ENCODE peak calls at places on chromosomes 11 and 22, in nine cellular contexts. H, E, T, C, Q, K, X, Y and S are unnamed samples.

GRCh38 chr11:59187020-59187419 is 15.1 kb downstream of the DTX4 start:
- DNase-seq in H (no peak), E (no peak), T (no peak), C (no peak), Q (no peak), K (no peak), X (no peak), Y (no peak), S (no peak)

GRCh38 chr22:50270302-50271010 is at the start of gene MAPK11:
- DNase-seq in H (peak), E (peak), T (peak), C (peak), Q (peak), K (peak), X (no peak), Y (peak), S (peak)

GRCh38 chr11:87466228-87466627 is 428.5 kb downstream of the TMEM135 start:
- DNase-seq in H (no peak), E (no peak), T (no peak), C (no peak), Q (no peak), K (no peak), X (no peak), Y (peak), S (no peak)

GRCh38 chr11:106131998-106132397 is 54.5 kb downstream of the AASDHPPT start:
- DNase-seq in H (no peak), E (no peak), T (no peak), C (no peak), Q (no peak), K (no peak), X (no peak), Y (no peak), S (no peak)

GRCh38 chr11:57203359-57203758 is 21.6 kb downstream of the LRRC55 start:
- DNase-seq in H (no peak), E (no peak), T (peak), C (peak), Q (no peak), K (no peak), X (no peak), Y (peak), S (no peak)

GRCh38 chr11:74466916-74467885 is at the start of gene KCNE3:
- DNase-seq in H (no peak), E (peak), T (peak), C (peak), Q (no peak), K (no peak), X (no peak), Y (peak), S (no peak)

GRCh38 chr22:25488244-25489020 is 76.0 kb upstream of the GRK3 start:
- DNase-seq in H (peak), E (peak), T (peak), C (peak), Q (no peak), K (peak), X (peak), Y (peak), S (no peak)

GRCh38 chr11:10909141-10909883 is 51.5 kb upstream of the ZBED5 start:
- DNase-seq in H (peak), E (no peak), T (no peak), C (no peak), Q (no peak), K (no peak), X (no peak), Y (peak), S (no peak)

GRCh38 chr11:118928870-118929495 is 3.3 kb upstream of the BCL9L start:
- DNase-seq in H (peak), E (peak), T (peak), C (peak), Q (peak), K (no peak), X (peak), Y (peak), S (peak)

GRCh38 chr22:44683237-44683636 is 18.8 kb upstream of the PRR5 start:
- DNase-seq in H (no peak), E (no peak), T (no peak), C (no peak), Q (no peak), K (no peak), X (no peak), Y (no peak), S (no peak)

GRCh38 chr22:30547188-30547587 is 647 bp upstream of the SEC14L6 start:
- DNase-seq in H (no peak), E (no peak), T (no peak), C (no peak), Q (no peak), K (no peak), X (no peak), Y (no peak), S (no peak)

GRCh38 chr11:113876074-113876797 is 864 bp upstream of the USP28 start:
- DNase-seq in H (no peak), E (no peak), T (no peak), C (peak), Q (no peak), K (no peak), X (no peak), Y (no peak), S (no peak)

GRCh38 chr11:93487032-93487483 is 56.1 kb downstream of the SMCO4 start:
- DNase-seq in H (no peak), E (no peak), T (no peak), C (no peak), Q (no peak), K (no peak), X (peak), Y (no peak), S (no peak)

GRCh38 chr22:49897015-49897684 is 21.1 kb downstream of the ALG12 start:
- DNase-seq in H (no peak), E (no peak), T (no peak), C (no peak), Q (no peak), K (no peak), X (no peak), Y (no peak), S (no peak)

GRCh38 chr22:20494978-20495860 is at the start of gene KLHL22:
- DNase-seq in H (no peak), E (peak), T (no peak), C (peak), Q (peak), K (no peak), X (peak), Y (peak), S (peak)

GRCh38 chr22:46652930-46653331 is 32.7 kb downstream of the GRAMD4 start:
- DNase-seq in H (no peak), E (no peak), T (peak), C (no peak), Q (no peak), K (no peak), X (peak), Y (no peak), S (no peak)

GRCh38 chr11:108985611-108986279 is 320.9 kb downstream of the DDX10 start:
- DNase-seq in H (peak), E (no peak), T (no peak), C (no peak), Q (no peak), K (no peak), X (no peak), Y (peak), S (no peak)

GRCh38 chr22:45878901-45879551 is 97.9 kb downstream of the WNT7B start:
- DNase-seq in H (no peak), E (no peak), T (no peak), C (no peak), Q (no peak), K (no peak), X (no peak), Y (no peak), S (no peak)

GRCh38 chr11:18282626-18283025 is 16.6 kb downstream of the SAA1 start:
- DNase-seq in H (no peak), E (no peak), T (no peak), C (no peak), Q (no peak), K (no peak), X (no peak), Y (no peak), S (no peak)

GRCh38 chr11:130872961-130873360 is 43.3 kb downstream of the SNX19 start:
- DNase-seq in H (no peak), E (no peak), T (no peak), C (no peak), Q (no peak), K (no peak), X (no peak), Y (peak), S (no peak)

GRCh38 chr11:73510877-73511276 is 87.0 kb downstream of the FAM168A start:
- DNase-seq in H (no peak), E (no peak), T (no peak), C (no peak), Q (no peak), K (no peak), X (no peak), Y (no peak), S (no peak)

GRCh38 chr11:130215531-130216220 is 56.1 kb downstream of the ST14 start:
- DNase-seq in H (no peak), E (no peak), T (no peak), C (no peak), Q (no peak), K (no peak), X (no peak), Y (no peak), S (no peak)

GRCh38 chr22:46500201-46500600 is 37.2 kb downstream of the CELSR1 start:
- DNase-seq in H (no peak), E (no peak), T (no peak), C (no peak), Q (no peak), K (no peak), X (peak), Y (no peak), S (no peak)

GRCh38 chr22:31933406-31933805 is 10.9 kb upstream of the YWHAH start:
- DNase-seq in H (no peak), E (no peak), T (no peak), C (no peak), Q (no peak), K (no peak), X (no peak), Y (no peak), S (no peak)

GRCh38 chr22:26033586-26033985 is 135.7 kb upstream of the SEZ6L start:
- DNase-seq in H (no peak), E (no peak), T (no peak), C (no peak), Q (no peak), K (no peak), X (no peak), Y (no peak), S (no peak)

GRCh38 chr22:37639070-37639760 is at the start of gene SH3BP1:
- DNase-seq in H (no peak), E (peak), T (peak), C (peak), Q (peak), K (no peak), X (no peak), Y (peak), S (peak)

GRCh38 chr11:3220521-3221407 is 2.2 kb upstream of the MRGPRG start:
- DNase-seq in H (no peak), E (no peak), T (peak), C (peak), Q (no peak), K (no peak), X (no peak), Y (no peak), S (no peak)

GRCh38 chr11:115759622-115760527 is 255.7 kb upstream of the CADM1 start:
- DNase-seq in H (no peak), E (no peak), T (peak), C (no peak), Q (no peak), K (no peak), X (peak), Y (peak), S (no peak)